ENCODE peak calls at places on chromosome 19, in four cellular contexts. B is posterior vena cava, G is EH, E is ACHN. O is an unnamed sample.

GRCh38 chr19:2353159-2353894 is 6.7 kb upstream of the TMPRSS9 start:
- DNase-seq in B (no peak), G (no peak), E (no peak), O (no peak)

GRCh38 chr19:49362048-49362925 is at the start of gene TEAD2:
- DNase-seq in B (peak; percentile 92), E (peak; percentile 64), G (peak; percentile 71), O (no peak)

GRCh38 chr19:35569281-35569781 is 5.9 kb upstream of the ATP4A start:
- DNase-seq in B (peak; percentile 41), G (no peak), E (no peak), O (peak; percentile 76)

GRCh38 chr19:7992575-7992974 is 12.9 kb downstream of the ELAVL1 start:
- DNase-seq in B (no peak), E (no peak), G (no peak), O (no peak)

GRCh38 chr19:676343-677105 is at the start of gene FSTL3:
- DNase-seq in B (no peak), E (peak; percentile 45), G (peak; percentile 49), O (no peak)

GRCh38 chr19:27966390-27966816 is 1246.5 kb downstream of the UQCRFS1 start:
- DNase-seq in G (peak; percentile 13), B (no peak), E (peak; percentile 34), O (no peak)

GRCh38 chr19:29687244-29687896 is 22.1 kb downstream of the PLEKHF1 start:
- DNase-seq in G (peak; percentile 96), E (peak; percentile 29), B (peak; percentile 92), O (no peak)

GRCh38 chr19:30150626-30151025 is 208.6 kb downstream of the URI1 start:
- DNase-seq in B (no peak), G (no peak), E (no peak), O (no peak)

GRCh38 chr19:32638625-32639024 is 36.4 kb downstream of the ANKRD27 start:
- DNase-seq in G (no peak), B (no peak), E (no peak), O (no peak)

GRCh38 chr19:13727798-13728197 is 36.5 kb upstream of the MRI1 start:
- DNase-seq in E (peak; percentile 11), B (no peak), G (peak; percentile 68), O (no peak)

GRCh38 chr19:11345122-11345752 is 831 bp downstream of the TMEM205 start:
- DNase-seq in G (no peak), E (no peak), B (no peak), O (no peak)

GRCh38 chr19:9362905-9363304 is at the start of gene ZNF177:
- DNase-seq in E (no peak), B (no peak), G (peak; percentile 13), O (no peak)

GRCh38 chr19:40739871-40740703 is 10.2 kb downstream of the ACTMAP start:
- DNase-seq in E (no peak), G (no peak), B (no peak), O (no peak)

GRCh38 chr19:38837656-38838121 is 6.1 kb upstream of the ECH1 start:
- DNase-seq in B (no peak), E (no peak), G (peak; percentile 93), O (no peak)

GRCh38 chr19:49155005-49155826 is at the start of gene HRC:
- DNase-seq in B (no peak), G (no peak), E (no peak), O (no peak)

GRCh38 chr19:1259206-1259872 is 9.8 kb upstream of the CIRBP start:
- DNase-seq in E (peak; percentile 60), G (peak; percentile 83), B (peak; percentile 95), O (no peak)

GRCh38 chr19:4877753-4878490 is 10.5 kb upstream of the PLIN3 start:
- DNase-seq in G (peak; percentile 52), B (no peak), E (no peak), O (no peak)

O was measured in mesenteric fat pad.